ENCODE peak calls at places on chromosomes 4 and X, in five cellular contexts. K is MM.1S, Q is frontal cortex, U is pancreas, A is fibroblast of mammary gland. Y is an unnamed sample.

GRCh38 chr4:163764569-163764968 is 270.1 kb downstream of the TMA16 start:
- DNase-seq in K (no peak), U (no peak), Q (no peak), A (no peak), Y (no peak)

GRCh38 chr4:35966558-35966957 is 277.8 kb downstream of the ARAP2 start:
- DNase-seq in K (peak; percentile 41), U (no peak), Q (no peak), A (no peak), Y (no peak)

GRCh38 chr4:177448850-177449249 is 6.6 kb upstream of the AGA start:
- DNase-seq in U (no peak), K (no peak), Q (no peak), A (peak; percentile 56), Y (no peak)

GRCh38 chrX:43836435-43837184 is 45.6 kb downstream of the MAOB start:
- DNase-seq in K (no peak), Q (no peak), U (no peak), A (peak; percentile 34), Y (no peak)

GRCh38 chr4:48015678-48016077 is 803 bp downstream of the CNGA1 start:
- DNase-seq in K (no peak), A (no peak), U (no peak), Q (no peak), Y (no peak)

GRCh38 chr4:149896428-149896827 is 80.8 kb upstream of the IQCM start:
- DNase-seq in A (peak; percentile 53), Q (no peak), U (no peak), K (no peak), Y (peak; percentile 57)

GRCh38 chrX:133523094-133523493 is 107.8 kb upstream of the GPC4 start:
- DNase-seq in K (no peak), U (no peak), Q (no peak), A (peak; percentile 75), Y (no peak)

GRCh38 chrX:30620980-30621716 is 32.1 kb upstream of the GK start:
- DNase-seq in U (no peak), K (no peak), A (peak; percentile 93), Q (no peak), Y (no peak)

GRCh38 chrX:55818673-55819375 is 101.3 kb downstream of the RRAGB start:
- DNase-seq in A (no peak), K (no peak), U (no peak), Q (no peak), Y (no peak)

GRCh38 chrX:314781-315595 is 3.6 kb downstream of the GTPBP6 start:
- DNase-seq in U (no peak), Q (no peak), K (no peak), A (no peak), Y (no peak)

GRCh38 chr4:109302366-109303140 is at the start of gene COL25A1:
- DNase-seq in Q (no peak), A (peak; percentile 14), K (peak; percentile 78), U (peak; percentile 37), Y (peak; percentile 97)

GRCh38 chr4:8589831-8590545 is 2.6 kb upstream of the CPZ start:
- DNase-seq in Q (no peak), K (no peak), A (no peak), U (no peak), Y (no peak)

GRCh38 chr4:93772858-93773257 is 55.7 kb upstream of the ATOH1 start:
- DNase-seq in U (no peak), K (no peak), A (no peak), Q (no peak), Y (no peak)

Y was measured in WERI-Rb-1.